ENCODE peak calls at places on chromosomes 5 and 9, in six cellular contexts. N is A549, K is upper lobe of right lung, X is Peyer's patch, J is brain microvascular endothelial cell, A is IMR-90. C is an unnamed sample.
A peak's percentile ranks its signal among the peaks of the same experiment; 100 is the strongest.

GRCh38 chr9:87818308-87818707 is 64.4 kb upstream of the SPATA31E1 start:
- DNase-seq in N (no peak), K (no peak), X (no peak), J (no peak), A (no peak), C (no peak)

GRCh38 chr5:40477856-40478546 is 201.7 kb upstream of the PTGER4 start:
- DNase-seq in N (peak; percentile 10), K (no peak), X (no peak), J (peak; percentile 10), A (peak; percentile 29), C (no peak)

GRCh38 chr5:386432-387341 is 56.3 kb upstream of the EXOC3 start:
- DNase-seq in N (no peak), K (peak; percentile 31), X (no peak), J (no peak), A (peak; percentile 76), C (peak; percentile 35)

GRCh38 chr5:12272389-12272788 is 368.1 kb upstream of the CTNND2 start:
- DNase-seq in N (no peak), K (no peak), X (no peak), J (no peak), A (no peak), C (no peak)

GRCh38 chr5:142816577-142816976 is 46.4 kb downstream of the ARHGAP26 start:
- DNase-seq in N (no peak), K (peak; percentile 79), X (no peak), J (peak; percentile 64), A (peak; percentile 57), C (no peak)

GRCh38 chr5:137607771-137608170 is 108.6 kb upstream of the SPOCK1 start:
- DNase-seq in N (no peak), K (no peak), X (no peak), J (no peak), A (no peak), C (no peak)

GRCh38 chr5:14185336-14186131 is 42.4 kb downstream of the TRIO start:
- DNase-seq in N (peak; percentile 77), K (no peak), X (no peak), J (peak; percentile 78), A (peak; percentile 77), C (no peak)

GRCh38 chr5:76714771-76715483 is 999 bp upstream of the F2R start:
- DNase-seq in N (no peak), K (no peak), X (no peak), J (no peak), A (no peak), C (no peak)

GRCh38 chr5:68802430-68802829 is 291.4 kb upstream of the SLC30A5 start:
- DNase-seq in N (no peak), K (no peak), X (no peak), J (no peak), A (no peak), C (no peak)

GRCh38 chr5:100623719-100624118 is 88.5 kb downstream of the FAM174A start:
- DNase-seq in N (peak; percentile 14), K (no peak), X (no peak), J (peak; percentile 38), A (peak; percentile 25), C (no peak)

GRCh38 chr9:101065930-101066329 is 37.4 kb downstream of the PLPPR1 start:
- DNase-seq in N (no peak), K (no peak), X (no peak), J (no peak), A (no peak), C (no peak)

GRCh38 chr9:107484117-107484723 is 5.3 kb downstream of the KLF4 start:
- DNase-seq in N (peak; percentile 84), K (no peak), X (no peak), J (peak; percentile 71), A (peak; percentile 81), C (no peak)

GRCh38 chr5:180644825-180645608 is 4.4 kb downstream of the FLT4 start:
- DNase-seq in N (no peak), K (peak; percentile 63), X (peak; percentile 39), J (no peak), A (no peak), C (no peak)

GRCh38 chr5:149990518-149991376 is 9.7 kb downstream of the TIGD6 start:
- DNase-seq in N (peak; percentile 81), K (no peak), X (peak; percentile 70), J (peak; percentile 70), A (peak; percentile 76), C (no peak)

GRCh38 chr9:100027543-100027942 is 71.3 kb downstream of the ERP44 start:
- DNase-seq in N (no peak), K (no peak), X (no peak), J (no peak), A (no peak), C (no peak)

GRCh38 chr5:95861221-95861857 is 38.8 kb upstream of the GLRX start:
- DNase-seq in N (peak; percentile 90), K (peak; percentile 70), X (no peak), J (peak; percentile 99), A (peak; percentile 100), C (peak; percentile 89)

GRCh38 chr5:132277971-132278964 is 15.9 kb upstream of the SLC22A4 start:
- DNase-seq in N (no peak), K (no peak), X (peak; percentile 70), J (no peak), A (no peak), C (peak; percentile 32)

GRCh38 chr5:16812911-16813310 is 123.2 kb downstream of the MYO10 start:
- DNase-seq in N (peak; percentile 72), K (no peak), X (no peak), J (peak; percentile 51), A (peak; percentile 61), C (no peak)

GRCh38 chr9:97385626-97386264 is 26.2 kb upstream of the TDRD7 start:
- DNase-seq in N (no peak), K (no peak), X (no peak), J (no peak), A (no peak), C (no peak)

GRCh38 chr9:136100700-136101614 is 5.9 kb upstream of the NACC2 start:
- DNase-seq in N (peak; percentile 56), K (no peak), X (no peak), J (no peak), A (no peak), C (no peak)

GRCh38 chr9:17018001-17018491 is 116.8 kb upstream of the CNTLN start:
- DNase-seq in N (no peak), K (no peak), X (no peak), J (peak; percentile 7), A (peak; percentile 75), C (no peak)

GRCh38 chr5:168291961-168292782 is 727 bp downstream of the WWC1 start:
- DNase-seq in N (no peak), K (peak; percentile 73), X (peak; percentile 66), J (no peak), A (peak; percentile 43), C (no peak)

GRCh38 chr9:126217121-126217520 is 109.5 kb upstream of the MVB12B start:
- DNase-seq in N (no peak), K (no peak), X (no peak), J (no peak), A (no peak), C (no peak)

GRCh38 chr9:129881547-129882324 is 46.5 kb downstream of the USP20 start:
- DNase-seq in N (no peak), K (no peak), X (no peak), J (no peak), A (no peak), C (no peak)
- TF ChIP-seq CTCF in N (no peak), K (no peak), X (no peak), J (no peak), A (no peak), C (no peak)

DNA sequence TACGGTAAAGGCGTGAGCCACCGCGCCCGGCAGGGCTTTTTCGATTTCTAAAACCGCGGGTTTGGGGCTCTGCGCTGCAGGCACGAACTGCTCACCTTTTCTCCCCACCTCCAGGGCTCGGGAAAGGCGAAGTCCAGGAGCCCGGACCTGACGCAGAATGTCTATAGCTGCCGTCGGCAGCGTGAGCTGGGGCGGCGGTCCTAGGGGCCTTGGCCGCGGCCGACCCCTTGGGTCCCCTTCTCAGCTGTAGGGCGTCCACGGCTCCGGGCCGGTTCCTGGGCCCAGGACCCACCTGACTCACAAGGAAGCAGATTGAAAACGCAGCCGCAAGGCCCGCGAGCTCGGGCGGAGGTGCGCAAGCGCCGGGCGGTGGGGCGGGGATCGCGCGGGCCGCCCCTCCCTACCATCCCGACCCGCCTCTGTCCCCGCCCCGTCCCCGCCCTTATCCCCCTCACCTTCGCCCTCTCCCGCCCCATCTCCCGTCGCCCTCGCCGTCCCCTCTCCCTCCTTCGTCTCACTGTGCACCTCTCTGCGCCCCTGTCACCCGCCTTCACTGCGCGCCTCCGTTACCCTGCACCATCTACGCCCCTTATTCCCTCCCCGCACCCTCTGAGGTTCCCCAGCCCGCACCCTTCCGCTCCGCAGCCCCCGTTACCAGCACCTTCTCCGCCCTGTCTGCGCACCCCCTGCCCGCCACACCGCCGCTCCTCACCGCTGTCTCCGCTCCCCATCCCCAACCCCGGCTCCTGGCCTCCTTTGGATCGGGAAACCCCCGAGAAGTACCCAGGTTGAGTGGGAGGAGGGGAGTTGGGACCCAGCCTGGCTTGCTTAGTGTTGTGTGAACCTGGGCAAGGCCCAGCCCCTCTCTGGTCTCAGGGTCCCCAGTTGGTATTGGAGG is at the start of gene HDHD3:
- DNase-seq in N (peak; percentile 87), K (peak; percentile 83), X (peak; percentile 93), J (peak; percentile 24), A (peak; percentile 58), C (no peak)
- H3K27ac ChIP-seq in N (peak within 1 kb of the TSS; percentile 93), K (peak within 1 kb of the TSS; percentile 76), X (peak within 1 kb of the TSS; percentile 96), J (no peak within 1 kb of the TSS), A (no peak within 1 kb of the TSS), C (peak within 1 kb of the TSS; percentile 39)

DNA sequence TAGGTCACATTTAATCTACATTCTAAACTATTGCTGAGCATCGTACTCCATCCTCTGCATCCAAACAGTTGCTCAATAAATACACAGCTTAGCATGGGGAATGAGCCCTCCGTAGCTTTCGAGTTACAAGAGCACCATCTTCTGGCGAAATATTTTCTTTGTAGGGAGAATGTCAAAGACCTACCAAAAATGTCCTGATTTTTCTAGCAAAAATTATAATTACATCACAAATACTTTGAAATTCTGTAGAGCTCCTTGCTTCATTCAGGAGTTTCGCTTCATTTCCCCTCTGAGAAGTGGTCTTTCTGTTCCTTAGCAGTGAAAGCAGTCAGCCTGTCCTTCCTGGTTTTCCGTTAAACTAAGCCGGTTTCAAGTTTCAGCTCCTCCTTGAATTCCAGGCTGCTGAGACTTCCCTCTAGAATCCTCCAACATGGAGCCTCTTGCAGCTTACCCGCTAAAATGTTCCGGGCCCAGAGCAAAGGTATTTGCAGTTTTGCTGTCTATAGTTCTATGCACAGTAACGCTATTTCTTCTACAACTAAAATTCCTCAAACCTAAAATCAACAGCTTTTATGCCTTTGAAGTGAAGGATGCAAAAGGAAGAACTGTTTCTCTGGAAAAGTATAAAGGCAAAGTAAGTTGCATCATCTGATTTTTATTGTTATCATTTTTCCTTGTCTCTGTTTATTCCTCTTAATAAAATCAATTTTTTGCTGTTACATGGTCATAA is at the start of gene GPX8:
- DNase-seq in N (peak; percentile 88), K (no peak), X (no peak), J (peak; percentile 82), A (peak; percentile 92), C (no peak)
- TF ChIP-seq CTCF in N (peak; percentile 97), K (peak; percentile 50), X (peak; percentile 31), J (peak; percentile 54), A (peak; percentile 75), C (peak; percentile 97)

GRCh38 chr9:120481248-120481647 is 98.7 kb downstream of the CDK5RAP2 start:
- DNase-seq in N (no peak), K (no peak), X (no peak), J (no peak), A (no peak), C (no peak)

GRCh38 chr9:120484162-120484561 is 95.8 kb downstream of the CDK5RAP2 start:
- DNase-seq in N (no peak), K (no peak), X (no peak), J (no peak), A (no peak), C (no peak)

GRCh38 chr9:120480707-120481106 is 99.3 kb downstream of the CDK5RAP2 start:
- DNase-seq in N (no peak), K (no peak), X (no peak), J (no peak), A (no peak), C (no peak)

GRCh38 chr9:120481842-120482241 is 98.1 kb downstream of the CDK5RAP2 start:
- DNase-seq in N (no peak), K (no peak), X (no peak), J (no peak), A (no peak), C (no peak)

GRCh38 chr9:120482424-120483186 is 97.4 kb downstream of the CDK5RAP2 start:
- DNase-seq in N (no peak), K (no peak), X (no peak), J (no peak), A (no peak), C (no peak)
- H3K27ac ChIP-seq in N (peak overlapping the region; percentile 19), K (no peak overlapping the region), X (no peak overlapping the region), J (no peak overlapping the region), A (no peak overlapping the region), C (no peak overlapping the region)

C was measured in RWPE2.